ENCODE peak calls at places on chromosomes 2 and 18, in six cellular contexts. E is activated gamma-delta T cell treated with anti-CD3 and anti-CD28 coated beads, Interleukin-2, amount 50 U/mL, for 16 hours; M is NCI-H524; V is Caco-2; Q is sciatic nerve; K is choroid plexus epithelial cell. U is an unnamed sample.

GRCh38 chr2:84492571-84492970 is 23.7 kb upstream of the DNAH6 start:
- DNase-seq in V (no peak), M (no peak), E (no peak), Q (no peak), K (peak), U (no peak)

GRCh38 chr2:60553496-60553991 is at the start of gene BCL11A:
- DNase-seq in M (peak), K (peak), E (no peak), Q (no peak), V (no peak), U (peak)

GRCh38 chr18:69265661-69266060 is 135.0 kb upstream of the DOK6 start:
- DNase-seq in K (peak), M (no peak), Q (no peak), V (no peak), E (no peak), U (no peak)

GRCh38 chr18:21741511-21742322 is 1.1 kb downstream of the MIB1 start:
- DNase-seq in V (peak), K (peak), M (peak), Q (peak), E (peak), U (peak)

GRCh38 chr2:94984964-94985575 is 40.4 kb upstream of the MAL start:
- DNase-seq in V (no peak), Q (no peak), K (no peak), M (no peak), E (no peak), U (no peak)

GRCh38 chr2:241773511-241774418 is 2.9 kb upstream of the GAL3ST2 start:
- DNase-seq in M (no peak), Q (peak), V (no peak), K (no peak), E (no peak), U (no peak)

GRCh38 chr2:229674830-229675530 is 39.4 kb downstream of the DNER start:
- DNase-seq in K (no peak), E (no peak), Q (no peak), M (no peak), V (no peak), U (no peak)

GRCh38 chr2:101970901-101971300 is 20.9 kb upstream of the IL1R2 start:
- DNase-seq in V (no peak), K (no peak), Q (no peak), E (no peak), M (no peak), U (no peak)

GRCh38 chr2:224181534-224182155 is 142.6 kb upstream of the SERPINE2 start:
- DNase-seq in Q (no peak), K (no peak), E (no peak), M (no peak), V (no peak), U (no peak)

GRCh38 chr18:8754995-8755955 is 49.9 kb downstream of the MTCL1 start:
- DNase-seq in V (no peak), M (no peak), E (peak), K (peak), Q (no peak), U (no peak)